ENCODE peak calls at places on chromosome 17, in four cellular contexts. H is body of pancreas, K is suprapubic skin, C is K562. E is an unnamed sample.

GRCh38 chr17:40551874-40552768 is 13.2 kb downstream of the CCR7 start:
- DNase-seq in C (peak), H (peak), K (peak), E (peak)

GRCh38 chr17:12522743-12523181 is 142.9 kb upstream of the MYOCD start:
- DNase-seq in K (no peak), C (no peak), H (no peak), E (no peak)

GRCh38 chr17:26782153-26782552 is 511.8 kb upstream of the WSB1 start:
- DNase-seq in K (no peak), H (no peak), C (no peak), E (no peak)

GRCh38 chr17:71330099-71330375 is 790.8 kb upstream of the SOX9 start:
- DNase-seq in C (no peak), K (no peak), H (no peak), E (no peak)

GRCh38 chr17:76940293-76940692 is 72.1 kb downstream of the MGAT5B start:
- DNase-seq in C (no peak), H (no peak), K (no peak), E (no peak)

GRCh38 chr17:35519442-35519841 is 18.0 kb downstream of the SLFN12L start:
- DNase-seq in H (no peak), K (no peak), C (no peak), E (no peak)

GRCh38 chr17:78839762-78840529 is 668 bp downstream of the USP36 start:
- DNase-seq in K (peak), H (peak), C (peak), E (peak)

GRCh38 chr17:80649200-80649644 is 104.6 kb downstream of the RPTOR start:
- DNase-seq in H (no peak), C (no peak), K (no peak), E (no peak)

GRCh38 chr17:42868338-42868737 is 17.3 kb downstream of the AOC3 start:
- DNase-seq in H (no peak), K (no peak), C (no peak), E (no peak)

GRCh38 chr17:65418622-65419021 is 142.8 kb downstream of the AXIN2 start:
- DNase-seq in H (no peak), C (no peak), K (no peak), E (no peak)
- TF ChIP-seq CTCF in H (no peak), C (no peak), K (no peak), E (no peak)

GRCh38 chr17:44071772-44072171 is 1.2 kb downstream of the G6PC3 start:
- DNase-seq in H (no peak), C (peak), K (no peak), E (no peak)

GRCh38 chr17:44069974-44070454 is 521 bp upstream of the G6PC3 start:
- DNase-seq in H (no peak), C (no peak), K (no peak), E (no peak)

GRCh38 chr17:44067547-44067945 is 1.1 kb upstream of the LSM12 start:
- DNase-seq in H (no peak), C (peak), K (no peak), E (no peak)

GRCh38 chr17:44071198-44071520 is 624 bp downstream of the G6PC3 start:
- DNase-seq in H (no peak), C (no peak), K (peak), E (no peak)

DNA sequence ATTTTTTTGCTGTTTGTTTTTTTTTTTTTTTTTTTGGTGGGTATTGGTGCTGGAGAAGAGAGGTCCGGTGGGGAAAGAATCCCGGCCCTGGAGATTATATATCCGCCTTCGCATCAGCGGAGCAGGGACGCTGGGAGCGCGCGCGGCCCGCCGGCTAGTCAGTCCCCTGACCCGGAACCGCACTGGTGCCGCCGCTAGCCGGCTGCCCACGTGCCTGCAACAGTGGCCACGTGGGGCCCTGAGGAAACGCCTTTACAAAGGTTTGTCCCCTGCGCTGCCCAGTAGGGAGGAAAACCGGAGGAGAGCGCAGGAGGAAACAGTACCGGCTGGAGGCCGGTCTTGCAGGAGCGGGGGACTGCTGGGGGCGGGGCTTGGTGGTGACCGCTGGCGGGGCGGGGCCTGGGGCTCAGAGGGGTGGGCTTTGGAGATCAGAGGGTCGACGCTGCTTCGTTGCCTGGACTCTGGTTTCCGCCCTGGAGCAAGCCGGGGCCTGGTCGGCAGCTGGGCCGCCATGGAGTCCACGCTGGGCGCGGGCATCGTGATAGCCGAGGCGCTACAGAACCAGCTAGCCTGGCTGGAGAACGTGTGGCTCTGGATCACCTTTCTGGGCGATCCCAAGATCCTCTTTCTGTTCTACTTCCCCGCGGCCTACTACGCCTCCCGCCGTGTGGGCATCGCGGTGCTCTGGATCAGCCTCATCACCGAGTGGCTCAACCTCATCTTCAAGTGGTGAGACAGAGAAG is at the start of gene G6PC3:
- DNase-seq in H (peak), K (peak), C (peak), E (peak)
- TF ChIP-seq POLR2A in H (peak), K (no peak), C (peak), E (no peak)

GRCh38 chr17:7295230-7296180 is 1.1 kb upstream of the YBX2 start:
- DNase-seq in K (no peak), H (no peak), C (no peak), E (no peak)

GRCh38 chr17:7296189-7296861 is 1.9 kb upstream of the YBX2 start:
- DNase-seq in H (peak), C (peak), K (peak), E (peak)

GRCh38 chr17:7293821-7294613 is 422 bp downstream of the YBX2 start:
- DNase-seq in K (no peak), H (peak), C (peak), E (no peak)

GRCh38 chr17:7293131-7293557 is 1.3 kb downstream of the YBX2 start:
- DNase-seq in K (no peak), C (peak), H (peak), E (no peak)

GRCh38 chr17:7294614-7295153 is at the start of gene YBX2:
- DNase-seq in K (no peak), C (no peak), H (peak), E (peak)
- H3K4me3 ChIP-seq in K (peak), C (no peak), H (no peak), E (peak)

GRCh38 chr17:4159761-4160160 is 16.8 kb downstream of the CYB5D2 start:
- DNase-seq in H (no peak), C (no peak), K (no peak), E (no peak)

GRCh38 chr17:4161560-4162221 is 18.7 kb downstream of the CYB5D2 start:
- DNase-seq in C (peak), H (no peak), K (no peak), E (no peak)

GRCh38 chr17:4160294-4160859 is 17.4 kb downstream of the CYB5D2 start:
- DNase-seq in H (no peak), C (no peak), K (no peak), E (no peak)

GRCh38 chr17:4162366-4162765 is 19.4 kb downstream of the CYB5D2 start:
- DNase-seq in C (no peak), K (no peak), H (no peak), E (no peak)

DNA sequence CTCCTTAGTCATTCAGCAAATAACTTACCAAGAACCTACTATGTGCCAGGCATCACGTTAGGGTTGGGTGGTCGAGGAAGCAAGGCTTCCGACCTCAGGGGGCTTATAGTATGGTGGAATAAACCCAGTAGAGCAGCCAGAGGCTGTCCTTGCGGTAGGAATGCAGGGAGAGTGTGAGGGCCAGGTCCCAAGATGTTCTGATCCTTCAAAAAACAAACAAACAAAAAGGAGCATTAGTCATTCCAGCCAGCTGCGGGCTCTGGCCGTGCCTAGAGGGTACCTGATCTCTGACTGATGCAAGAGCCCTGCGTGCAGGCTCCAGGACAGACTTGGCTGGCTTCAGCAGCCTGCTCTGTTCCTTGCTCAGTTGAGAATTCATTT is 18.2 kb downstream of the CYB5D2 start:
- DNase-seq in C (peak), H (peak), K (no peak), E (no peak)
- TF ChIP-seq CTCF in C (no peak), H (no peak), K (peak), E (no peak)

GRCh38 chr17:8856869-8857575 is 10.5 kb downstream of the PIK3R6 start:
- DNase-seq in K (no peak), H (no peak), C (no peak), E (no peak)
- TF ChIP-seq POLR2A in K (no peak), H (no peak), C (no peak), E (no peak)

DNA sequence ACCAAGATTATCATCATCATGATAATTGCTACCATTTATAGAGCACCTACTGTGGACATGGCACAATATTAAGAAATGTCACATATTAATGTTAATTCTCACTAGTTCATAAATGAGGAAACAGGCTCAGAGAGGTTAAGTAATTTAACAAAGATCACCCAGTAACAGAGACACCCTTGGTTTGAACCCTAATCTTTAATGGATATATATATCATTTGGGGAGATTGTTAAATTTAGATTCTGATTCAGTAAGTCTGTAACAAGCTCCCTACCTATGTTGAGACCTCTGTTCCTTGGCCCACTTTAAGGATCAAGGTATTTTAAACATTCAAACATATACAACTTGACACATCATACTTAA is 804 bp upstream of the TMEM100 start:
- DNase-seq in K (no peak), H (no peak), C (no peak), E (no peak)
- H3K4me3 ChIP-seq in K (peak), H (no peak), C (no peak), E (no peak)

GRCh38 chr17:37610971-37611370 is 1.8 kb upstream of the SYNRG start:
- DNase-seq in C (no peak), K (no peak), H (no peak), E (no peak)

GRCh38 chr17:37605813-37606505 is 3.3 kb downstream of the SYNRG start:
- DNase-seq in H (no peak), C (no peak), K (no peak), E (no peak)

GRCh38 chr17:37608369-37609169 is 649 bp downstream of the SYNRG start:
- DNase-seq in C (peak), K (no peak), H (no peak), E (peak)

GRCh38 chr17:37607637-37608368 is 1.4 kb downstream of the SYNRG start:
- DNase-seq in H (no peak), K (no peak), C (no peak), E (no peak)

GRCh38 chr17:37609170-37610040 is at the start of gene SYNRG:
- DNase-seq in H (peak), K (peak), C (peak), E (peak)
- TF ChIP-seq CTCF in H (peak), K (peak), C (peak), E (no peak)

DNA sequence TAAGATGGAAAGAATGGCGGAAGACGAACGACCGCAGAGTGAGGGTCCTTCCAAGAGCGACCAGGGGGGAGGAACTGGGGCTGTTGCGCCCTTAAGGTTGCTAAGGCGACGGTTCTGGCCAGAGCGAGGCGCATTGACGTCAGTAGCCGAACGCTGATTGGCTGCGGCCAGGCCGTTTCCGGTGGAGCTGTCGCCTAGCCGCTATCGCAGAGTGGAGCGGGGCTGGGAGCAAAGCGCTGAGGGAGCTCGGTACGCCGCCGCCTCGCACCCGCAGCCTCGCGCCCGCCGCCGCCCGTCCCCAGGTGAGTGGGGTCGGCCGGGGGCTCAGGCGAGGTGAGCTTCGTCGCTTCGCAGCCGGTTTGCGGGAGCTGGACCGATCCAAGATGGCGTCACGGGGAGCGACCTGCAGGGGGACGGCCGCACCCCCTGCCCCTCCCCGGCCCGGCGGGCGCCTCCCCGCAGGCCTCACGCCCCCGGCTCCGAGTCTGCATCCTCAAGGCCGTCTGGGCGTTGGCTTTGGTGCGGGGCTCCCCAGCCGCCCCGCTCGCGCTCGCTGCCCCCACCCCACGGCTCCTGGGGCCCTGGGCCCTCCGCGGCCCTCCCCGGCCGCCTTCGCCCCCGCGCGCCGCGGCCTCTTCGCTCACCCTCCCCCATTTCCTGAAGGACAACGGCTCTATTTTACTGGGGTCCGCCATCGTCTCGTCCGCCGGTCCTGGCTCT is at the start of gene PRKAR1A:
- DNase-seq in H (peak), K (peak), C (peak), E (peak)
- TF ChIP-seq POLR2A in H (peak), K (no peak), C (peak), E (peak)